ENCODE peak calls at places on chromosome 2, in four cellular contexts. A is keratinocyte, I is neural progenitor cell, L is HCT116. Y is an unnamed sample.

GRCh38 chr2:24334245-24334633 is 26.1 kb downstream of the ITSN2 start:
- DNase-seq in I (no peak), A (no peak), L (no peak), Y (no peak)

GRCh38 chr2:151437630-151438029 is 27.9 kb downstream of the RIF1 start:
- DNase-seq in A (no peak), L (peak; percentile 10), I (peak; percentile 2), Y (peak; percentile 30)

GRCh38 chr2:108270768-108271506 is 17.8 kb upstream of the SULT1C2 start:
- DNase-seq in I (no peak), L (no peak), A (no peak), Y (no peak)

GRCh38 chr2:230889911-230890601 is 25.3 kb downstream of the ITM2C start:
- DNase-seq in A (no peak), L (no peak), I (no peak), Y (no peak)

GRCh38 chr2:68124321-68124720 is 33.4 kb upstream of the PNO1 start:
- DNase-seq in L (no peak), A (no peak), I (no peak), Y (no peak)

GRCh38 chr2:27809761-27810241 is 38.3 kb downstream of the MRPL33 start:
- DNase-seq in L (no peak), A (peak; percentile 81), I (no peak), Y (no peak)

GRCh38 chr2:96361751-96362150 is 26.2 kb downstream of the NCAPH start:
- DNase-seq in A (no peak), L (no peak), I (no peak), Y (no peak)

GRCh38 chr2:1546023-1546591 is 132.8 kb downstream of the TPO start:
- DNase-seq in A (peak; percentile 11), L (peak; percentile 23), I (peak; percentile 71), Y (peak; percentile 75)

GRCh38 chr2:10844083-10844482 is 31.5 kb upstream of the PDIA6 start:
- DNase-seq in I (peak; percentile 80), L (no peak), A (peak; percentile 17), Y (peak; percentile 90)

GRCh38 chr2:88855620-88856408 is 164.3 kb downstream of the RPIA start:
- DNase-seq in A (no peak), I (no peak), L (no peak), Y (no peak)

GRCh38 chr2:37376421-37377186 is 32.2 kb downstream of the QPCT start:
- DNase-seq in I (no peak), A (no peak), L (peak; percentile 60), Y (no peak)

GRCh38 chr2:46098606-46099005 is 198.6 kb upstream of the EPAS1 start:
- DNase-seq in A (peak; percentile 79), L (no peak), I (no peak), Y (no peak)

DNA sequence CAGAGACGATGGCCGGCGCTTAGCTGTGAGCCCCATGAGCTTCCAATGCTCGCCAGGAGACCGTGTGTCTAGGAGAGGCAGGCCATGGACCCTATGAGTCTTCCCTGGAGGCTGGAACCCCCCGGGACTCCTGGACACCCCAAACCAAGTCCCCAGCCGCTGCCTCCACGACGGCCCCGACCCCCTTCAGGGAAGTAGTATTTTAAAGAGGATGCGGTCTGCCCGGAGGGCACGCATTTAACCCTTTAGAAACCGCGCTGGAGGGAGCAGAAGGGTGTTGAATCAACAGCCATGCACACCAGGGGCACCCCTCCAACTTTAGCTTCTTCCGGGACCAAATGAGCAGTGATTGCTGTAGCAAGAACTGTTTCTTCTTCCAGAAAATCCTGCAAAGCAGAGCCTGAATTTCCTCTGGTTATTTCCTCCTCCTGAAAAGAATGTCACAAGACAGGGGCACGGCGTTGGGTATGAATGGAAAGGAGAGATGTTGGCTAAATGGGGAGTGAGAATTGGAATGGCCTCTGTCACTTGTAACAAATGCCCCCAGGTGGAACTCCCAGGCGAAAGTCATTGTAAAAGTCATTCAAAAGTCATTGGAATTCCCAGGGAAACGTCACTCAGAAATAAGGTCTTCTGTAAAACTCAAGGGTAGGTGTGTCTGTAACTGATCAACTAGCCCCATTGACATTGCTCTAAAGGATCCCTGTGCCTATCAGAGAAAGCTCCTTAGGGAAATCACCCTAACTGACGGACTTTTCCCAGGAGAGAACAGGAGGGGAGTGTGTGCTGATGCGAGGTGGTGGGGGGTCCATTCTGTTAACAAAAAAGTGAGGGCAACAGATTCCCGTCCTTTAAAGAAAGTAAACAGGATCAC is 5.8 kb upstream of the GBX2 start:
- DNase-seq in L (no peak), I (peak; percentile 9), A (no peak), Y (peak; percentile 26)
- TF ChIP-seq EZH2 in L (no peak), I (no peak), A (no peak), Y (peak; percentile 78)

DNA sequence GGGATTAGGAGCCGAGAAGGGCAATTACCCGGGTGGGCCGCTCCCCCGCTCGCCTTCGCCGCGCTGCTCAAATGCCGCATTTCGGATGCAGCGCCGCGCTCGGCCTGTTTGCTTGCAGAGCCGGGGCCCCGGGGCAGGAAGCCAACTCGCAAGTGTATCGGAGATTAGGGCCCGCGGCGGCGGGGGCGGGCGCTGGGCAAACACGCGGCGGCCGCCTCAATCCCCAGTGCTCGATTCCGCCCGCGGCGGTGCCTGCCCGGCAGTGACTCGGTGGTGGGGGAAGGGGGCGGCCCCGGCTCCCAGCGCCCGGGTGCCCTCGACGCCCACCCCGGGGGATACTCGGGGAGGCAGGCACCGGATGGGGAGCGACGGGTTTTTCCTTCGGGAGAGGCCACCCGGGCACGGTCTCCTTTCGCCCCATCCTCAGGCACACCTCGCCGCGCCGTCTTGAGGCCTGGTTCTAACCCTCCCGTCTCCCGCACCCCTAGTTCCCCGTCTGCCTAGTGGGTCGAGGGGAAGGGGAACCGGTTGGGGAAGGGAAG is 26.6 kb upstream of the NOTO start:
- DNase-seq in A (no peak), L (no peak), I (peak; percentile 90), Y (peak; percentile 82)
- TF ChIP-seq EZH2 in A (peak; percentile 92), L (no peak), I (peak; percentile 86), Y (peak; percentile 72)

DNA sequence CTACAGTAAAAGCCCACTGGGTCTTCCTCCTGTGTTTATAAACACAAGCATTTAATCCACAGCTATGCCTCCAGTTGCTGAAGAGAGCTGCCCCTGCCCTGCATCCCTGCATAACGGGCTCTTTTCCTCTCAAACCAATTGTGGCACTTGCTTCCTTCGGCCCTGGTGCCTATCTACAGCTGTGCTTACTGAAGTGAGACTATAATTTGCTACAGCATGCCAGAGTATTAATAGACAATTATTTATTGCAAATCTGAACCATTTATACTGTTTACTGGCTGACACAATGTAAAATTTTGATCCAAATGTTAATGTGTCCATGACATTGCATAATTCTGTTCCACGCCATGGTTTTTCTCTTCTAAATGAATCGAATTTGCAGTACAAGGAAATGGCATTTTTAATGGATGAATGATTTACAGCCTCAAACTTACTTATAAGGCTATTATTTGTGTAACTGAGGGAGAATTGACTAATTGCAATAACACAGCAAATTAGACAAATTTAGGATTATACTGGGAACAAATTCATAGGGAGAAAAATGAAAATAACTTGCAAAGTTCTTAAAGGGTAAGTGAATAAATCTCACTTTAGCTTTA is 457.0 kb upstream of the HNRNPA3 start:
- DNase-seq in I (no peak), L (no peak), A (no peak), Y (no peak)
- TF ChIP-seq EZH2 in I (no peak), L (no peak), A (no peak), Y (no peak)

DNA sequence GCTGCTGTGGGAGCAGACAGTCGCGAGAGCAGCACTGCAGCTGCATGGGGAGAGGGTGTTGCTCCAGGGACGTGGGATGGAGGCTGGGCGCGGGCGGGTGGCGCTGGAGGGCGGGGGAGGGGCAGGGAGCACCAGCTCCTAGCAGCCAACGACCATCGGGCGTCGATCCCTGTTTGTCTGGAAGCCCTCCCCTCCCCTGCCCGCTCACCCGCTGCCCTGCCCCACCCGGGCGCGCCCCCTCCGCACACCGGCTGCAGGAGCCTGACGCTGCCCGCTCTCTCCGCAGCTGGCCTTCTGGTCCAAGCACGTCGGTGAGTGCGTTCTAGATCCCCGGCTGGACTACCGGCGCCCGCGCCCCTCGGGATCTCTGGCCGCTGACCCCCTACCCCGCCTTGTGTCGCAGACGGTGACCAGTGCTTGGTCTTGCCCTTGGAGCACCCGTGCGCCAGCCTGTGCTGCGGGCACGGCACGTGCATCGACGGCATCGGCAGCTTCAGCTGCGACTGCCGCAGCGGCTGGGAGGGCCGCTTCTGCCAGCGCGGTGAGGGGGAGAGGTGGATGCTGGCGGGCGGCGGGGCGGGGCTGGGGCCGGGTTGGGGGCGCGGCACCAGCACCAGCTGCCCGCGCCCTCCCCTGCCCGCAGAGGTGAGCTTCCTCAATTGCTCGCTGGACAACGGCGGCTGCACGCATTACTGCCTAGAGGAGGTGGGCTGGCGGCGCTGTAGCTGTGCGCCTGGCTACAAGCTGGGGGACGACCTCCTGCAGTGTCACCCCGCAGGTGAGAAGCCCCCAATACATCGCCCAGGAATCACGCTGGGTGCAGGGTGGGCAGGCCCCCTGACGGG is 4.6 kb downstream of the PROC start:
- DNase-seq in A (no peak), L (no peak), I (peak; percentile 79), Y (peak; percentile 77)
- TF ChIP-seq EZH2 in A (peak; percentile 40), L (no peak), I (peak; percentile 57), Y (no peak)

DNA sequence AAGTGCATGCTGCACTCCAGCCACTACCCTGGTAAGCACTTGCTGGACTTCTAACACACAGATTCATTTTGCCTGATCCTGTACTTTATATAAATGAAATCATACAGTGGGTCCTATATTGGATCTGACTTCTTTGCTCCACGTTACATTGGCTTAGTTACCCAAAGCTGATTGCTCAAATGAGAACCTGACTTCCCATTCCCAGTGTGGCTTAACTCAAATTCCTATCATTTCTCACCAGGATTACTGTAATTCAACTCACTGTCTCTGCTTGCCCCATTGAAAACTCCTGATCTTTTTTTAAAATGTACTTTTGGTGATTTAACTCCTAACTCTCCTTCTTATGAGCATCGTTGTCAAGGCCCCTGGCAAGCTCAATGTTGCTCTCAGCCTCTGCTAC is 1.4 kb downstream of the RSAD2 start:
- DNase-seq in I (no peak), L (no peak), A (no peak), Y (no peak)
- TF ChIP-seq EZH2 in I (no peak), L (no peak), A (no peak), Y (no peak)

Y was measured in GM23338.